ENCODE peak calls at places on chromosomes 4 and X, in ten cellular contexts. Z is epithelial cell of esophagus; Q is endothelial cell; B is aorta; X is T-helper 1 cell; L is ELF-1; C is NCI-H2081; J is M059J; U is activated CD8-positive, alpha-beta memory T cell treated with anti-CD3 and anti-CD28 coated beads for 4 hours; D is activated T-helper 1 cell treated with anti-CD3 and anti-CD28 coated beads, Interleukin-2, amount 50 U/mL, for 16 hours. O is an unnamed sample.

GRCh38 chr4:163566257-163566656 is 71.8 kb downstream of the TMA16 start:
- DNase-seq in Q (no peak), X (no peak), Z (no peak), D (no peak), J (no peak), B (no peak), C (no peak), L (no peak), U (no peak), O (no peak)

GRCh38 chrX:68941385-68941952 is 112.6 kb downstream of the EFNB1 start:
- DNase-seq in Q (no peak), J (peak), U (no peak), X (no peak), B (no peak), D (no peak), Z (no peak), L (no peak), C (no peak), O (no peak)

GRCh38 chr4:107629318-107629717 is 90.7 kb downstream of the PAPSS1 start:
- DNase-seq in B (no peak), X (no peak), J (no peak), C (no peak), D (no peak), Z (no peak), L (no peak), U (no peak), Q (no peak), O (no peak)

GRCh38 chrX:69156638-69157037 is 8.6 kb downstream of the PJA1 start:
- DNase-seq in D (no peak), Q (no peak), B (no peak), J (no peak), C (no peak), L (no peak), Z (no peak), U (no peak), X (no peak), O (no peak)

GRCh38 chr4:183438458-183439113 is 5.8 kb upstream of the CDKN2AIP start:
- DNase-seq in L (peak), X (no peak), C (no peak), U (no peak), D (no peak), J (peak), Q (no peak), B (no peak), Z (peak), O (peak)

GRCh38 chr4:88211473-88212252 is 53.2 kb upstream of the ABCG2 start:
- DNase-seq in J (peak), X (peak), U (no peak), Q (peak), D (no peak), Z (peak), L (peak), C (peak), B (no peak), O (peak)

GRCh38 chr4:54231419-54232150 is 2.5 kb downstream of the PDGFRA start:
- DNase-seq in C (peak), B (peak), Q (peak), X (no peak), Z (no peak), U (no peak), J (no peak), L (peak), D (no peak), O (peak)

GRCh38 chr4:41655177-41655576 is 93.3 kb downstream of the PHOX2B start:
- DNase-seq in D (no peak), B (no peak), Q (no peak), X (no peak), L (no peak), U (no peak), C (no peak), Z (peak), J (peak), O (peak)

GRCh38 chr4:182215171-182215570 is 28.0 kb upstream of the TENM3 start:
- DNase-seq in B (no peak), Q (no peak), Z (no peak), J (no peak), X (no peak), D (no peak), C (no peak), U (no peak), L (no peak), O (no peak)

GRCh38 chrX:57977992-57978391 is 67.7 kb upstream of the ZXDA start:
- DNase-seq in Z (no peak), C (no peak), D (no peak), L (no peak), B (no peak), X (no peak), Q (no peak), U (no peak), J (peak), O (peak)

GRCh38 chrX:94576367-94577004 is 902.5 kb downstream of the FAM133A start:
- DNase-seq in X (no peak), D (no peak), L (no peak), C (no peak), Q (no peak), J (no peak), Z (peak), B (no peak), U (no peak), O (peak)

GRCh38 chr4:39976945-39977488 is 694 bp downstream of the PDS5A start:
- DNase-seq in C (peak), J (peak), L (no peak), D (peak), Z (peak), X (peak), B (peak), U (peak), Q (peak), O (peak)

GRCh38 chr4:58050439-58050838 is 940.3 kb upstream of the IGFBP7 start:
- DNase-seq in Z (no peak), L (no peak), U (no peak), C (no peak), Q (no peak), X (no peak), B (no peak), D (no peak), J (no peak), O (no peak)

GRCh38 chr4:121898150-121898549 is 27.9 kb upstream of the BBS7 start:
- DNase-seq in L (no peak), J (peak), Z (peak), C (no peak), D (peak), U (no peak), Q (no peak), X (no peak), B (no peak), O (peak)

GRCh38 chr4:180058731-180059215 is 2184.4 kb upstream of the TENM3 start:
- DNase-seq in J (peak), C (peak), Z (peak), L (peak), B (no peak), X (no peak), D (no peak), Q (peak), U (no peak), O (peak)

GRCh38 chrX:119189586-119189985 is 46.5 kb upstream of the PGRMC1 start:
- DNase-seq in J (no peak), B (peak), C (no peak), L (no peak), Q (no peak), D (no peak), Z (no peak), U (no peak), X (no peak), O (no peak)

GRCh38 chr4:175671491-175671934 is 140.6 kb downstream of the GPM6A start:
- DNase-seq in C (no peak), Q (no peak), U (no peak), L (peak), X (no peak), Z (peak), B (no peak), D (no peak), J (no peak), O (peak)

GRCh38 chrX:37349131-37350033 is at the start of gene PRRG1:
- DNase-seq in Z (peak), X (no peak), Q (peak), J (peak), B (peak), D (no peak), C (peak), L (peak), U (no peak), O (peak)

GRCh38 chrX:8663325-8663724 is 68.6 kb downstream of the ANOS1 start:
- DNase-seq in D (no peak), B (no peak), U (no peak), L (peak), J (no peak), Z (peak), Q (no peak), X (no peak), C (no peak), O (no peak)

GRCh38 chr4:72715299-72715698 is 146.3 kb upstream of the ADAMTS3 start:
- DNase-seq in X (no peak), Q (no peak), U (no peak), L (no peak), J (no peak), B (no peak), Z (no peak), C (no peak), D (no peak), O (no peak)

GRCh38 chrX:152915541-152916241 is 17.8 kb downstream of the ZNF185 start:
- DNase-seq in U (no peak), X (no peak), C (no peak), D (no peak), J (peak), L (peak), Z (peak), B (no peak), Q (peak), O (peak)

GRCh38 chr4:152458801-152459302 is 77.0 kb downstream of the FBXW7 start:
- DNase-seq in Q (no peak), C (no peak), B (no peak), X (no peak), D (no peak), L (no peak), Z (no peak), U (no peak), J (peak), O (no peak)

GRCh38 chr4:110770353-110770752 is 147.5 kb upstream of the PITX2 start:
- DNase-seq in L (no peak), Q (no peak), D (no peak), B (no peak), U (no peak), J (no peak), Z (no peak), C (no peak), X (no peak), O (no peak)

GRCh38 chr4:94202769-94203168 is 4.9 kb upstream of the SMARCAD1 start:
- DNase-seq in J (no peak), Z (no peak), B (no peak), U (no peak), D (no peak), C (no peak), Q (no peak), X (no peak), L (no peak), O (no peak)

GRCh38 chr4:98508825-98509539 is 149.4 kb downstream of the TSPAN5 start:
- DNase-seq in Z (no peak), X (no peak), B (no peak), L (no peak), C (peak), U (no peak), D (no peak), J (no peak), Q (no peak), O (no peak)